ENCODE peak calls at places on chromosomes 7 and 10, in seven cellular contexts. E, V, W, J, C, S and Z are unnamed samples.
A peak's percentile ranks its signal among the peaks of the same experiment; 100 is the strongest.

GRCh38 chr7:96135241-96135640 is 186.7 kb downstream of the SLC25A13 start:
- DNase-seq in E (no peak), V (no peak), W (no peak), J (no peak), C (no peak), S (no peak), Z (no peak)

GRCh38 chr10:16894834-16895233 is 77.6 kb upstream of the RSU1 start:
- DNase-seq in E (no peak), V (no peak), W (no peak), J (no peak), C (no peak), S (no peak), Z (no peak)

GRCh38 chr7:51647931-51648351 is 331.3 kb upstream of the COBL start:
- DNase-seq in E (peak; percentile 81), V (no peak), W (no peak), J (no peak), C (no peak), S (no peak), Z (peak; percentile 42)

GRCh38 chr10:124090630-124091209 is 2.7 kb downstream of the CHST15 start:
- DNase-seq in E (no peak), V (no peak), W (no peak), J (no peak), C (no peak), S (no peak), Z (no peak)

GRCh38 chr7:116180302-116180701 is 30.0 kb upstream of the TES start:
- DNase-seq in E (peak; percentile 51), V (no peak), W (peak; percentile 21), J (peak; percentile 61), C (no peak), S (no peak), Z (no peak)

GRCh38 chr7:13062596-13062995 is 375.2 kb downstream of the ARL4A start:
- DNase-seq in E (no peak), V (no peak), W (no peak), J (no peak), C (no peak), S (no peak), Z (no peak)

GRCh38 chr10:69278446-69278963 is at the start of gene HK1:
- DNase-seq in E (peak; percentile 72), V (no peak), W (no peak), J (no peak), C (no peak), S (no peak), Z (peak; percentile 66)

GRCh38 chr7:130393095-130393494 is 12.8 kb downstream of the CPA1 start:
- DNase-seq in E (peak; percentile 87), V (no peak), W (peak; percentile 85), J (no peak), C (no peak), S (no peak), Z (no peak)

GRCh38 chr10:111281516-111281915 is 204.7 kb downstream of the ADRA2A start:
- DNase-seq in E (no peak), V (no peak), W (no peak), J (no peak), C (no peak), S (no peak), Z (no peak)

GRCh38 chr10:16853201-16853600 is 36.0 kb upstream of the RSU1 start:
- DNase-seq in E (peak; percentile 50), V (no peak), W (no peak), J (peak; percentile 29), C (no peak), S (no peak), Z (no peak)

GRCh38 chr7:54622696-54623309 is 80.6 kb downstream of the VSTM2A start:
- DNase-seq in E (no peak), V (no peak), W (no peak), J (no peak), C (no peak), S (no peak), Z (no peak)
- H3K27ac ChIP-seq in E (no peak overlapping the region), V (no peak overlapping the region), W (no peak overlapping the region), J (no peak overlapping the region), C (no peak overlapping the region), S (no peak overlapping the region), Z (no peak overlapping the region)

DNA sequence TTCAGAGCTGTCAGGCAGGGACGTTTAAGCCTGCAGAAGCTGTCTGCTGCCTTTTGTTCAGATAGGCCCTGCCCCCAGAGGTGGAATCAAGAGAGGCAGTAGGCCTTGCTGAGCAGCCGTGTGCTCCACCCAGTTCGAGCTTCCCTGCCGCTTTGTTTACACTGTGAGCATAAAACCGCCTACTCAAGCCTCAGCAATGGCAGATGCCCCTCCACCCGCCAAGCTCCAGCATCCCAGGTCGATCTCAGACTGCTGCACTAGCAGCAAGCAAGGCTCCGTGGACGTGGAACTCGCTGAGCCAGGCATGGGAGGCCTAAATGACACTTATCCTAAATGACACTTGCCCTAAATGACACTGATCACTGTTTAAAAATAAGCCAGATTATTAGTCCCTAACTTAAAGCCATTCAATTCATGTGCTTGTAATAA is 6.8 kb upstream of the ASB15 start:
- DNase-seq in E (peak; percentile 6), V (no peak), W (no peak), J (no peak), C (no peak), S (no peak), Z (no peak)
- H3K4me3 ChIP-seq in E (no peak overlapping the region), V (no peak overlapping the region), W (no peak overlapping the region), J (no peak overlapping the region), C (no peak overlapping the region), S (no peak overlapping the region), Z (no peak overlapping the region)

GRCh38 chr7:99344061-99344647 is 18.5 kb downstream of the ARPC1A start:
- DNase-seq in E (no peak), V (no peak), W (no peak), J (no peak), C (no peak), S (no peak), Z (no peak)

GRCh38 chr7:99340659-99341058 is 15.0 kb downstream of the ARPC1A start:
- DNase-seq in E (peak; percentile 60), V (no peak), W (no peak), J (no peak), C (no peak), S (no peak), Z (no peak)

GRCh38 chr7:99339595-99339994 is 13.9 kb downstream of the ARPC1A start:
- DNase-seq in E (no peak), V (no peak), W (no peak), J (no peak), C (no peak), S (no peak), Z (no peak)
- H3K27ac ChIP-seq in E (no peak overlapping the region), V (no peak overlapping the region), W (peak overlapping the region; percentile 70), J (no peak overlapping the region), C (no peak overlapping the region), S (no peak overlapping the region), Z (peak overlapping the region; percentile 87)

GRCh38 chr10:89554433-89554832 is 19.0 kb upstream of the SLC16A12 start:
- DNase-seq in E (no peak), V (no peak), W (no peak), J (no peak), C (no peak), S (no peak), Z (no peak)
- H3K4me3 ChIP-seq in E (no peak overlapping the region), V (no peak overlapping the region), W (no peak overlapping the region), J (no peak overlapping the region), C (no peak overlapping the region), S (no peak overlapping the region), Z (no peak overlapping the region)